ENCODE peak calls at places on chromosomes 2 and 18, in seven cellular contexts. X, C, U, J, I, M and D are unnamed samples.

GRCh38 chr2:8171608-8172007 is 510.2 kb upstream of the ID2 start:
- DNase-seq in I (no peak), U (no peak), C (no peak), M (peak), X (no peak), J (no peak), D (peak)

GRCh38 chr18:45730832-45731545 is 7.0 kb downstream of the SLC14A1 start:
- DNase-seq in M (no peak), J (no peak), C (no peak), X (no peak), U (peak), I (no peak), D (no peak)

GRCh38 chr2:54772531-54772930 is 49.1 kb downstream of the EML6 start:
- DNase-seq in M (no peak), J (no peak), U (no peak), X (peak), I (no peak), C (no peak), D (peak)

GRCh38 chr2:715847-716573 is 38.8 kb upstream of the TMEM18 start:
- DNase-seq in M (no peak), U (no peak), C (no peak), I (no peak), J (no peak), X (peak), D (peak)

GRCh38 chr2:234240917-234241316 is 190.4 kb downstream of the SPP2 start:
- DNase-seq in U (peak), I (no peak), M (no peak), J (no peak), C (no peak), X (peak), D (no peak)

GRCh38 chr18:45654677-45655076 is 39.4 kb downstream of the SLC14A2 start:
- DNase-seq in C (no peak), U (no peak), I (no peak), X (no peak), J (no peak), M (no peak), D (no peak)

GRCh38 chr2:238127165-238128060 is 11.1 kb upstream of the KLHL30 start:
- DNase-seq in M (no peak), J (peak), X (peak), C (no peak), I (no peak), U (no peak), D (peak)

GRCh38 chr2:105824446-105824845 is 79.7 kb downstream of the NCK2 start:
- DNase-seq in M (no peak), C (no peak), X (no peak), U (no peak), J (no peak), I (no peak), D (no peak)

GRCh38 chr2:134235771-134236170 is 18.1 kb upstream of the MGAT5 start:
- DNase-seq in X (no peak), C (no peak), I (no peak), J (no peak), M (no peak), U (no peak), D (no peak)

GRCh38 chr2:151193576-151193975 is 68.1 kb downstream of the RBM43 start:
- DNase-seq in M (no peak), U (no peak), C (no peak), I (no peak), X (no peak), J (no peak), D (no peak)

GRCh38 chr2:206323486-206323885 is 49.0 kb downstream of the ZDBF2 start:
- DNase-seq in X (no peak), I (no peak), C (no peak), U (no peak), M (no peak), J (no peak), D (no peak)

GRCh38 chr18:32889620-32890593 is 117.1 kb upstream of the KLHL14 start:
- DNase-seq in U (no peak), M (no peak), X (no peak), C (no peak), J (no peak), I (no peak), D (no peak)

GRCh38 chr2:70009776-70010175 is 48.3 kb upstream of the ASPRV1 start:
- DNase-seq in U (no peak), M (no peak), J (no peak), I (no peak), C (no peak), X (no peak), D (no peak)